ENCODE peak calls at places on chromosomes 7 and 10, in five cellular contexts. V is K562, I is HCT116, T is SK-N-SH, P is H1. Y is an unnamed sample.
A peak's percentile ranks its signal among the peaks of the same experiment; 100 is the strongest.

GRCh38 chr10:101110856-101111523 is 20.1 kb upstream of the TLX1 start:
- DNase-seq in P (no peak), V (no peak), I (no peak), T (no peak), Y (peak; percentile 82)

GRCh38 chr7:106110885-106111670 is 1.0 kb downstream of the SYPL1 start:
- DNase-seq in I (no peak), V (peak; percentile 47), P (no peak), T (no peak), Y (no peak)

GRCh38 chr10:100174699-100175677 is 10.8 kb downstream of the ERLIN1 start:
- DNase-seq in T (no peak), I (no peak), V (no peak), P (no peak), Y (no peak)

GRCh38 chr10:68561804-68562649 is 1.9 kb downstream of the TET1 start:
- DNase-seq in T (peak; percentile 61), I (no peak), P (peak; percentile 68), V (peak; percentile 83), Y (no peak)

GRCh38 chr7:496528-497295 is 22.9 kb downstream of the PDGFA start:
- DNase-seq in P (no peak), T (no peak), I (no peak), V (no peak), Y (no peak)

GRCh38 chr10:80784695-80785094 is 247.0 kb downstream of the SH2D4B start:
- DNase-seq in V (no peak), T (no peak), P (no peak), I (no peak), Y (no peak)

GRCh38 chr10:116287906-116288501 is 15.0 kb upstream of the GFRA1 start:
- DNase-seq in P (no peak), T (peak; percentile 60), V (peak; percentile 16), I (peak; percentile 37), Y (peak; percentile 60)

GRCh38 chr10:124545756-124546369 is 84.2 kb downstream of the LHPP start:
- DNase-seq in P (no peak), I (no peak), T (no peak), V (no peak), Y (no peak)

GRCh38 chr7:6642861-6643640 is 5.9 kb downstream of the ZNF316 start:
- DNase-seq in I (no peak), V (no peak), T (no peak), P (no peak), Y (no peak)

GRCh38 chr10:91514684-91515253 is 104.6 kb downstream of the HECTD2 start:
- DNase-seq in T (no peak), I (no peak), V (no peak), P (no peak), Y (no peak)

GRCh38 chr7:142568430-142569097 is 180.7 kb upstream of the PRSS1 start:
- DNase-seq in V (no peak), P (no peak), I (no peak), T (no peak), Y (no peak)

DNA sequence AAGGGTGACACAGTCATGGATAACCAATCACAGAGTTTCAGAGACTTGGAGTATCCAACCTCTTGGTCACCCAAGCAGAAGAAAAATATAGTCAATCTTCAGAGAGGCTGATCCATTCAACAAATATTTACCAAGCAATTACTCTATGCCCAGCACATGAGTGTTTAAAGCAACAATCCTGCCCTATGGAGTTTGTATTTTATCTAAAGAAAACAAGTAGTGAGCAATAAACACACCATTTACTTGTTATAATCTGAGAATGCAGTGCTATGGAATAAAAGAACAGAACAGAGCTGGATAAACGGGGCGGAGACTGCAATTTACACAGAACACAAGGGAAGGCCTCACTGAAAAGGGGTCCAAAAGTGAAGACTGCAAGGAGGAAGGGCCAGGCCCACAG is 63.8 kb downstream of the GRB10 start:
- DNase-seq in P (no peak), V (no peak), I (no peak), T (no peak), Y (no peak)
- TF ChIP-seq JUND in P (no peak), V (no peak), I (no peak), T (no peak), Y (no peak)

DNA sequence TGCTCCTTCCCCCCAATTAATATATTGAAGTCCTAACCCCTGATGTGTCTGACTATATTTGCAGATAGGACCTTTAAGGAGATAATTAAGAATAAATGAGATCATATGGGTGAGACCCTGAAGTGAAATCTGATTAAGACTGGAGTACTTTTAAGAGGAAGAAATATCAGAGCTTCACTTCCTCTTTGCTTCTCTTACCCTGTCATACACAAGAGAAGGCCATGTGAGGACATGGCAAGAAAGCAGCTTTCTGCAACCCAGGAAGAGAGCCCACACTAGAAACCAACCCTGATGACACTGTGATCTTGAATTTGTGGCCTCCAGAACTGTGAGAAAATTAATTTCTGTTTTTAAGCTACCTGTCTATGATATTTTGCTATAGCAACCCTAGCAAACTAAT is 44.2 kb downstream of the JMJD1C start:
- DNase-seq in I (no peak), V (no peak), T (no peak), P (no peak), Y (no peak)
- TF ChIP-seq JUND in I (no peak), V (peak; percentile 36), T (no peak), P (no peak), Y (no peak)

DNA sequence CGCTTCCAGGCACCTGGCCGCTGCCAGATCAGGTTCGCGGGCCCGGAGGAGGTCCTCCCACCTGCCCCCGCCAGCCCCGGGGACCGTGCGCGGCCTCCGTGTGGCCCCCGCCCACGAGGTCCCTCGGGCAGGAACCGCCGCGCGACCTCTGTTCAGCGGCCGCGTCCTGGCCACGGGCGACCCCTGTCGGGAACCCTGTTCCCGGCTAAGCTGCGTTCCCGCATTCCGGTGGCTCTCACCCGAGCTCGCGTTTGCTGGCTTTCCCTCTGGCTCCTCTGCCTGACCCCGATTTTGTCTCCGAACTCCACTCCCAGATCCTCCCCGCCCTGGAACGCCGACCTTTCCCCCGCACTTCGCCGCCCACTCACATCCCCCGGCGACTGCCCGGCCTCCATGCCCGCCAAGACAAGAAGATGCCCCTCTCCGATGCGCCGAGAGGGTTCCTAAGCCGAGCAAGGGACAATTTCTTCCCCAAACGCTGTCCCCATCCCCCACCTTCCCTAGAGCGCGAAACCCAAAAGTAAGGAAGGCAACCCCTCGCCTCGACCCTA is 2.3 kb downstream of the SFMBT2 start:
- DNase-seq in I (no peak), T (peak; percentile 90), P (peak; percentile 76), V (peak; percentile 79), Y (peak; percentile 70)
- TF ChIP-seq JUND in I (no peak), T (no peak), P (no peak), V (no peak), Y (no peak)

GRCh38 chr7:150876817-150877526 is 24.7 kb downstream of the AOC1 start:
- DNase-seq in P (peak; percentile 79), T (peak; percentile 91), V (peak; percentile 86), I (peak; percentile 87), Y (peak; percentile 75)

GRCh38 chr7:150877545-150877944 is 25.2 kb downstream of the AOC1 start:
- DNase-seq in P (no peak), T (no peak), V (no peak), I (no peak), Y (no peak)

GRCh38 chr7:150879345-150879744 is 27.0 kb downstream of the AOC1 start:
- DNase-seq in V (no peak), P (no peak), T (no peak), I (no peak), Y (no peak)

GRCh38 chr7:150874401-150875198 is 22.3 kb downstream of the AOC1 start:
- DNase-seq in T (no peak), P (no peak), V (no peak), I (no peak), Y (no peak)

GRCh38 chr7:150875791-150876190 is 23.5 kb downstream of the AOC1 start:
- DNase-seq in P (no peak), I (peak; percentile 16), V (peak; percentile 37), T (no peak), Y (peak; percentile 15)
- TF ChIP-seq JUND in P (no peak), I (no peak), V (no peak), T (no peak), Y (no peak)

DNA sequence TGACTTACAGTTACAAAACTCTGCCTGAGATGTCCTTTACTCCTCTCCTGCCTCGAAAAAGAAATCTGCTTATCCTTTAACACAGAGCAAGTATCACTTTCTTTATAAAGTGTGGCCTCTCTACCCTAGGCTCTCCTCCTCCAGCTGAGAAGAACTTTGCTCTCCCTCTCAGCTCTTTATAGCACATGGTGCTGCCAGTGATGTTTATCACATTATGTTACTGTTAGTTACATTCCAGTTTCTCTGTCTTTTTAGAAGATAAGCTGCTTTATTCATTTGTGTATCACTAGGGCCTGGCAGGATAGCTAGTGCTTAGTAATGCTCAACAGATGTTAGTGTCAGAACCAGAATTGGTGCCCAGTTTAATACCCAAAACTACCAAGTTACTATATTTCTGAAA is 41.1 kb upstream of the TMEM229A start:
- DNase-seq in P (no peak), V (no peak), I (no peak), T (peak; percentile 56), Y (no peak)
- TF ChIP-seq JUND in P (no peak), V (no peak), I (no peak), T (no peak), Y (no peak)